ENCODE peak calls at places on chromosome 19, in six cellular contexts. V, K, J, R, G and X are unnamed samples.

GRCh38 chr19:34416021-34416545 is 11.9 kb downstream of the PDCD2L start:
- DNase-seq in V (no peak), K (no peak), J (no peak), R (no peak), G (peak; percentile 11), X (no peak)

GRCh38 chr19:1189419-1189818 is 15.4 kb upstream of the SBNO2 start:
- DNase-seq in V (no peak), K (no peak), J (no peak), R (peak; percentile 58), G (no peak), X (no peak)

GRCh38 chr19:35264281-35265125 is 4.3 kb upstream of the USF2 start:
- DNase-seq in V (peak; percentile 37), K (no peak), J (no peak), R (no peak), G (no peak), X (peak; percentile 17)

GRCh38 chr19:12796146-12797071 is 5.1 kb downstream of the JUNB start:
- DNase-seq in V (peak; percentile 86), K (peak; percentile 65), J (peak; percentile 62), R (peak; percentile 71), G (peak; percentile 60), X (peak; percentile 43)

GRCh38 chr19:3699741-3700241 is 477 bp downstream of the PIP5K1C start:
- DNase-seq in V (no peak), K (no peak), J (no peak), R (peak; percentile 25), G (no peak), X (no peak)

GRCh38 chr19:49133621-49134454 is 14.5 kb downstream of the PPFIA3 start:
- DNase-seq in V (no peak), K (no peak), J (no peak), R (peak; percentile 60), G (no peak), X (no peak)

GRCh38 chr19:10471909-10472308 is 31.2 kb downstream of the KEAP1 start:
- DNase-seq in V (peak; percentile 71), K (no peak), J (no peak), R (no peak), G (peak; percentile 43), X (peak; percentile 36)

GRCh38 chr19:18906605-18907519 is 10.9 kb upstream of the CERS1 start:
- DNase-seq in V (no peak), K (peak; percentile 84), J (no peak), R (no peak), G (no peak), X (no peak)

GRCh38 chr19:48332662-48333466 is 7.5 kb downstream of the EMP3 start:
- DNase-seq in V (peak; percentile 98), K (peak; percentile 81), J (peak; percentile 90), R (peak; percentile 90), G (peak; percentile 93), X (peak; percentile 98)

GRCh38 chr19:45254044-45254531 is 3.0 kb downstream of the MARK4 start:
- DNase-seq in V (no peak), K (no peak), J (no peak), R (peak; percentile 15), G (no peak), X (no peak)

GRCh38 chr19:38561658-38562057 is 56.1 kb downstream of the MAP4K1 start:
- DNase-seq in V (no peak), K (no peak), J (no peak), R (no peak), G (no peak), X (no peak)

GRCh38 chr19:53772943-53773342 is 51.2 kb downstream of the NLRP12 start:
- DNase-seq in V (peak; percentile 65), K (no peak), J (no peak), R (peak; percentile 26), G (peak; percentile 58), X (no peak)

GRCh38 chr19:31675187-31675913 is 326.1 kb upstream of the TSHZ3 start:
- DNase-seq in V (no peak), K (no peak), J (no peak), R (no peak), G (peak; percentile 55), X (no peak)